ENCODE peak calls at places on chromosome 2, in ten cellular contexts. One of them, this sample, is unnamed.
A peak's percentile ranks its signal among the peaks of the same experiment; 100 is the strongest.

GRCh38 chr2:63052411-63053234 is 2.0 kb downstream of the OTX1 start:
- DNase-seq in head of caudate nucleus: no peak
- DNase-seq in A172: no peak
- DNase-seq in AML-193: no peak
- DNase-seq in T-helper 2 cell: no peak
- DNase-seq in mesothelial cell of epicardium: no peak
- DNase-seq in NCI-H1417: no peak
- DNase-seq in stromal cell of bone marrow: no peak
- DNase-seq in Kasumi-1: no peak
- DNase-seq in activated CD4-positive, alpha-beta T cell treated with anti-CD3 and anti-CD28 coated beads, Interleukin-2, amount 50 U/mL, for 4 hours: no peak
- DNase-seq in this sample: no peak

GRCh38 chr2:145230546-145230945 is 710.6 kb upstream of the ZEB2 start:
- DNase-seq in head of caudate nucleus: no peak
- DNase-seq in A172: peak; percentile 18
- DNase-seq in AML-193: no peak
- DNase-seq in T-helper 2 cell: no peak
- DNase-seq in mesothelial cell of epicardium: no peak
- DNase-seq in NCI-H1417: no peak
- DNase-seq in stromal cell of bone marrow: peak; percentile 12
- DNase-seq in Kasumi-1: no peak
- DNase-seq in activated CD4-positive, alpha-beta T cell treated with anti-CD3 and anti-CD28 coated beads, Interleukin-2, amount 50 U/mL, for 4 hours: no peak
- DNase-seq in this sample: no peak

GRCh38 chr2:234989183-234989701 is 37.4 kb downstream of the SH3BP4 start:
- DNase-seq in head of caudate nucleus: peak; percentile 78
- DNase-seq in A172: peak; percentile 62
- DNase-seq in AML-193: no peak
- DNase-seq in T-helper 2 cell: no peak
- DNase-seq in mesothelial cell of epicardium: no peak
- DNase-seq in NCI-H1417: no peak
- DNase-seq in stromal cell of bone marrow: no peak
- DNase-seq in Kasumi-1: no peak
- DNase-seq in activated CD4-positive, alpha-beta T cell treated with anti-CD3 and anti-CD28 coated beads, Interleukin-2, amount 50 U/mL, for 4 hours: no peak
- DNase-seq in this sample: no peak

GRCh38 chr2:177501186-177501585 is 108.6 kb downstream of the AGPS start:
- DNase-seq in head of caudate nucleus: no peak
- DNase-seq in A172: no peak
- DNase-seq in AML-193: no peak
- DNase-seq in T-helper 2 cell: no peak
- DNase-seq in mesothelial cell of epicardium: no peak
- DNase-seq in NCI-H1417: no peak
- DNase-seq in stromal cell of bone marrow: no peak
- DNase-seq in Kasumi-1: no peak
- DNase-seq in activated CD4-positive, alpha-beta T cell treated with anti-CD3 and anti-CD28 coated beads, Interleukin-2, amount 50 U/mL, for 4 hours: no peak
- DNase-seq in this sample: no peak

GRCh38 chr2:163182764-163183354 is 344.3 kb upstream of the KCNH7 start:
- DNase-seq in head of caudate nucleus: no peak
- DNase-seq in A172: peak; percentile 28
- DNase-seq in AML-193: peak; percentile 34
- DNase-seq in T-helper 2 cell: no peak
- DNase-seq in mesothelial cell of epicardium: no peak
- DNase-seq in NCI-H1417: peak; percentile 3
- DNase-seq in stromal cell of bone marrow: no peak
- DNase-seq in Kasumi-1: peak; percentile 65
- DNase-seq in activated CD4-positive, alpha-beta T cell treated with anti-CD3 and anti-CD28 coated beads, Interleukin-2, amount 50 U/mL, for 4 hours: no peak
- DNase-seq in this sample: no peak

GRCh38 chr2:149562304-149562703 is 25.3 kb downstream of the MMADHC start:
- DNase-seq in head of caudate nucleus: no peak
- DNase-seq in A172: peak; percentile 51
- DNase-seq in AML-193: no peak
- DNase-seq in T-helper 2 cell: no peak
- DNase-seq in mesothelial cell of epicardium: no peak
- DNase-seq in NCI-H1417: peak; percentile 85
- DNase-seq in stromal cell of bone marrow: peak; percentile 40
- DNase-seq in Kasumi-1: no peak
- DNase-seq in activated CD4-positive, alpha-beta T cell treated with anti-CD3 and anti-CD28 coated beads, Interleukin-2, amount 50 U/mL, for 4 hours: no peak
- DNase-seq in this sample: no peak

GRCh38 chr2:36737131-36737750 is 40.7 kb downstream of the VIT start:
- DNase-seq in head of caudate nucleus: no peak
- DNase-seq in A172: no peak
- DNase-seq in AML-193: no peak
- DNase-seq in T-helper 2 cell: no peak
- DNase-seq in mesothelial cell of epicardium: no peak
- DNase-seq in NCI-H1417: no peak
- DNase-seq in stromal cell of bone marrow: no peak
- DNase-seq in Kasumi-1: no peak
- DNase-seq in activated CD4-positive, alpha-beta T cell treated with anti-CD3 and anti-CD28 coated beads, Interleukin-2, amount 50 U/mL, for 4 hours: no peak
- DNase-seq in this sample: no peak

GRCh38 chr2:198657520-198658121 is 800.1 kb downstream of the SATB2 start:
- DNase-seq in head of caudate nucleus: no peak
- DNase-seq in A172: peak; percentile 49
- DNase-seq in AML-193: peak; percentile 0
- DNase-seq in T-helper 2 cell: no peak
- DNase-seq in mesothelial cell of epicardium: no peak
- DNase-seq in NCI-H1417: peak; percentile 51
- DNase-seq in stromal cell of bone marrow: no peak
- DNase-seq in Kasumi-1: peak; percentile 74
- DNase-seq in activated CD4-positive, alpha-beta T cell treated with anti-CD3 and anti-CD28 coated beads, Interleukin-2, amount 50 U/mL, for 4 hours: no peak
- DNase-seq in this sample: no peak

GRCh38 chr2:39948016-39948719 is 169.1 kb upstream of the THUMPD2 start:
- DNase-seq in head of caudate nucleus: no peak
- DNase-seq in A172: peak; percentile 38
- DNase-seq in AML-193: no peak
- DNase-seq in T-helper 2 cell: no peak
- DNase-seq in mesothelial cell of epicardium: no peak
- DNase-seq in NCI-H1417: no peak
- DNase-seq in stromal cell of bone marrow: peak; percentile 21
- DNase-seq in Kasumi-1: no peak
- DNase-seq in activated CD4-positive, alpha-beta T cell treated with anti-CD3 and anti-CD28 coated beads, Interleukin-2, amount 50 U/mL, for 4 hours: no peak
- DNase-seq in this sample: no peak

GRCh38 chr2:67566958-67567635 is 170.0 kb downstream of the ETAA1 start:
- DNase-seq in head of caudate nucleus: no peak
- DNase-seq in A172: peak; percentile 49
- DNase-seq in AML-193: no peak
- DNase-seq in T-helper 2 cell: no peak
- DNase-seq in mesothelial cell of epicardium: no peak
- DNase-seq in NCI-H1417: no peak
- DNase-seq in stromal cell of bone marrow: no peak
- DNase-seq in Kasumi-1: no peak
- DNase-seq in activated CD4-positive, alpha-beta T cell treated with anti-CD3 and anti-CD28 coated beads, Interleukin-2, amount 50 U/mL, for 4 hours: no peak
- DNase-seq in this sample: no peak

GRCh38 chr2:34656632-34657031 is 1057.5 kb upstream of the FAM98A start:
- DNase-seq in head of caudate nucleus: no peak
- DNase-seq in A172: no peak
- DNase-seq in AML-193: no peak
- DNase-seq in T-helper 2 cell: no peak
- DNase-seq in mesothelial cell of epicardium: no peak
- DNase-seq in NCI-H1417: no peak
- DNase-seq in stromal cell of bone marrow: no peak
- DNase-seq in Kasumi-1: no peak
- DNase-seq in activated CD4-positive, alpha-beta T cell treated with anti-CD3 and anti-CD28 coated beads, Interleukin-2, amount 50 U/mL, for 4 hours: no peak
- DNase-seq in this sample: no peak

GRCh38 chr2:23385351-23385747 is 370 bp downstream of the KLHL29 start:
- DNase-seq in head of caudate nucleus: peak; percentile 41
- DNase-seq in A172: no peak
- DNase-seq in AML-193: no peak
- DNase-seq in T-helper 2 cell: no peak
- DNase-seq in mesothelial cell of epicardium: peak; percentile 51
- DNase-seq in NCI-H1417: peak; percentile 70
- DNase-seq in stromal cell of bone marrow: no peak
- DNase-seq in Kasumi-1: no peak
- DNase-seq in activated CD4-positive, alpha-beta T cell treated with anti-CD3 and anti-CD28 coated beads, Interleukin-2, amount 50 U/mL, for 4 hours: no peak
- DNase-seq in this sample: no peak

GRCh38 chr2:231683292-231683898 is 24.9 kb upstream of the PTMA start:
- DNase-seq in head of caudate nucleus: peak; percentile 81
- DNase-seq in A172: no peak
- DNase-seq in AML-193: no peak
- DNase-seq in T-helper 2 cell: no peak
- DNase-seq in mesothelial cell of epicardium: no peak
- DNase-seq in NCI-H1417: peak; percentile 78
- DNase-seq in stromal cell of bone marrow: no peak
- DNase-seq in Kasumi-1: no peak
- DNase-seq in activated CD4-positive, alpha-beta T cell treated with anti-CD3 and anti-CD28 coated beads, Interleukin-2, amount 50 U/mL, for 4 hours: no peak
- DNase-seq in this sample: no peak

GRCh38 chr2:28333606-28334526 is 58.8 kb upstream of the FOSL2 start:
- DNase-seq in head of caudate nucleus: no peak
- DNase-seq in A172: no peak
- DNase-seq in AML-193: no peak
- DNase-seq in T-helper 2 cell: no peak
- DNase-seq in mesothelial cell of epicardium: no peak
- DNase-seq in NCI-H1417: no peak
- DNase-seq in stromal cell of bone marrow: no peak
- DNase-seq in Kasumi-1: peak; percentile 9
- DNase-seq in activated CD4-positive, alpha-beta T cell treated with anti-CD3 and anti-CD28 coated beads, Interleukin-2, amount 50 U/mL, for 4 hours: no peak
- DNase-seq in this sample: no peak

GRCh38 chr2:203340791-203341487 is 12.7 kb downstream of the ABI2 start:
- DNase-seq in head of caudate nucleus: no peak
- DNase-seq in A172: peak; percentile 75
- DNase-seq in AML-193: no peak
- DNase-seq in T-helper 2 cell: no peak
- DNase-seq in mesothelial cell of epicardium: no peak
- DNase-seq in NCI-H1417: no peak
- DNase-seq in stromal cell of bone marrow: no peak
- DNase-seq in Kasumi-1: no peak
- DNase-seq in activated CD4-positive, alpha-beta T cell treated with anti-CD3 and anti-CD28 coated beads, Interleukin-2, amount 50 U/mL, for 4 hours: no peak
- DNase-seq in this sample: no peak

GRCh38 chr2:131127076-131127475 is 21.9 kb downstream of the PLEKHB2 start:
- DNase-seq in head of caudate nucleus: peak; percentile 35
- DNase-seq in A172: no peak
- DNase-seq in AML-193: no peak
- DNase-seq in T-helper 2 cell: no peak
- DNase-seq in mesothelial cell of epicardium: no peak
- DNase-seq in NCI-H1417: no peak
- DNase-seq in stromal cell of bone marrow: no peak
- DNase-seq in Kasumi-1: no peak
- DNase-seq in activated CD4-positive, alpha-beta T cell treated with anti-CD3 and anti-CD28 coated beads, Interleukin-2, amount 50 U/mL, for 4 hours: no peak
- DNase-seq in this sample: no peak

GRCh38 chr2:231926180-231926741 is at the start of gene NPPC:
- DNase-seq in head of caudate nucleus: peak; percentile 84
- DNase-seq in A172: peak; percentile 36
- DNase-seq in AML-193: peak; percentile 31
- DNase-seq in T-helper 2 cell: peak; percentile 42
- DNase-seq in mesothelial cell of epicardium: peak; percentile 78
- DNase-seq in NCI-H1417: peak; percentile 87
- DNase-seq in stromal cell of bone marrow: no peak
- DNase-seq in Kasumi-1: peak; percentile 26
- DNase-seq in activated CD4-positive, alpha-beta T cell treated with anti-CD3 and anti-CD28 coated beads, Interleukin-2, amount 50 U/mL, for 4 hours: peak; percentile 42
- DNase-seq in this sample: no peak

GRCh38 chr2:235937936-235938335 is 230.2 kb downstream of the GBX2 start:
- DNase-seq in head of caudate nucleus: no peak
- DNase-seq in A172: no peak
- DNase-seq in AML-193: no peak
- DNase-seq in T-helper 2 cell: no peak
- DNase-seq in mesothelial cell of epicardium: no peak
- DNase-seq in NCI-H1417: no peak
- DNase-seq in stromal cell of bone marrow: no peak
- DNase-seq in Kasumi-1: no peak
- DNase-seq in activated CD4-positive, alpha-beta T cell treated with anti-CD3 and anti-CD28 coated beads, Interleukin-2, amount 50 U/mL, for 4 hours: no peak
- DNase-seq in this sample: no peak

GRCh38 chr2:81901017-81901416 is 1596.5 kb upstream of the LRRTM1 start:
- DNase-seq in head of caudate nucleus: no peak
- DNase-seq in A172: peak; percentile 14
- DNase-seq in AML-193: no peak
- DNase-seq in T-helper 2 cell: no peak
- DNase-seq in mesothelial cell of epicardium: no peak
- DNase-seq in NCI-H1417: peak; percentile 9
- DNase-seq in stromal cell of bone marrow: no peak
- DNase-seq in Kasumi-1: peak; percentile 50
- DNase-seq in activated CD4-positive, alpha-beta T cell treated with anti-CD3 and anti-CD28 coated beads, Interleukin-2, amount 50 U/mL, for 4 hours: no peak
- DNase-seq in this sample: no peak

GRCh38 chr2:230661072-230661957 is 51.3 kb upstream of the CAB39 start:
- DNase-seq in head of caudate nucleus: no peak
- DNase-seq in A172: no peak
- DNase-seq in AML-193: no peak
- DNase-seq in T-helper 2 cell: no peak
- DNase-seq in mesothelial cell of epicardium: no peak
- DNase-seq in NCI-H1417: no peak
- DNase-seq in stromal cell of bone marrow: no peak
- DNase-seq in Kasumi-1: no peak
- DNase-seq in activated CD4-positive, alpha-beta T cell treated with anti-CD3 and anti-CD28 coated beads, Interleukin-2, amount 50 U/mL, for 4 hours: peak; percentile 30
- DNase-seq in this sample: peak; percentile 28

GRCh38 chr2:660477-661214 is 16.6 kb downstream of the TMEM18 start:
- DNase-seq in head of caudate nucleus: no peak
- DNase-seq in A172: no peak
- DNase-seq in AML-193: no peak
- DNase-seq in T-helper 2 cell: no peak
- DNase-seq in mesothelial cell of epicardium: no peak
- DNase-seq in NCI-H1417: peak; percentile 71
- DNase-seq in stromal cell of bone marrow: no peak
- DNase-seq in Kasumi-1: no peak
- DNase-seq in activated CD4-positive, alpha-beta T cell treated with anti-CD3 and anti-CD28 coated beads, Interleukin-2, amount 50 U/mL, for 4 hours: no peak
- DNase-seq in this sample: no peak

GRCh38 chr2:26457241-26457666 is 20.7 kb downstream of the OTOF start:
- DNase-seq in head of caudate nucleus: no peak
- DNase-seq in A172: no peak
- DNase-seq in AML-193: no peak
- DNase-seq in T-helper 2 cell: no peak
- DNase-seq in mesothelial cell of epicardium: no peak
- DNase-seq in NCI-H1417: peak; percentile 76
- DNase-seq in stromal cell of bone marrow: no peak
- DNase-seq in Kasumi-1: no peak
- DNase-seq in activated CD4-positive, alpha-beta T cell treated with anti-CD3 and anti-CD28 coated beads, Interleukin-2, amount 50 U/mL, for 4 hours: no peak
- DNase-seq in this sample: no peak

This sample was measured in T-helper 1 cell.